ENCODE peak calls at places on chromosomes 1 and 21, in five cellular contexts. F, B, C, Q and D are unnamed samples.

GRCh38 chr1:240854367-240854766 is 242.4 kb upstream of the GREM2 start:
- DNase-seq in F (no peak), B (no peak), C (no peak), Q (no peak), D (no peak)

GRCh38 chr1:30196457-30196856 is 526.9 kb downstream of the MATN1 start:
- DNase-seq in F (no peak), B (no peak), C (no peak), Q (no peak), D (no peak)

GRCh38 chr1:200028586-200029034 is 1.1 kb downstream of the NR5A2 start:
- DNase-seq in F (no peak), B (peak), C (no peak), Q (no peak), D (peak)

GRCh38 chr21:46100426-46100825 is 2.5 kb downstream of the COL6A2 start:
- DNase-seq in F (no peak), B (peak), C (no peak), Q (no peak), D (peak)

GRCh38 chr21:45584786-45585185 is 42.5 kb upstream of the SLC19A1 start:
- DNase-seq in F (no peak), B (no peak), C (no peak), Q (no peak), D (no peak)

GRCh38 chr21:33780631-33781030 is 135.0 kb downstream of the ATP5PO start:
- DNase-seq in F (no peak), B (no peak), C (no peak), Q (no peak), D (no peak)

GRCh38 chr1:181397841-181398240 is 85.5 kb upstream of the CACNA1E start:
- DNase-seq in F (no peak), B (no peak), C (no peak), Q (peak), D (no peak)

GRCh38 chr1:150564051-150564991 is 15.1 kb downstream of the MCL1 start:
- DNase-seq in F (no peak), B (peak), C (peak), Q (peak), D (no peak)

GRCh38 chr1:53959664-53960250 is 13.6 kb downstream of the LRRC42 start:
- DNase-seq in F (no peak), B (no peak), C (no peak), Q (peak), D (no peak)

GRCh38 chr1:112904071-112904830 is 51.7 kb downstream of the SLC16A1 start:
- DNase-seq in F (no peak), B (peak), C (no peak), Q (no peak), D (no peak)

GRCh38 chr1:201530741-201531521 is 8.0 kb upstream of the NAV1 start:
- DNase-seq in F (peak), B (peak), C (peak), Q (peak), D (peak)

GRCh38 chr1:226637147-226637935 is 88.8 kb downstream of the STUM start:
- DNase-seq in F (peak), B (no peak), C (peak), Q (no peak), D (no peak)

GRCh38 chr1:71861022-71861421 is 421.3 kb downstream of the NEGR1 start:
- DNase-seq in F (no peak), B (no peak), C (no peak), Q (no peak), D (no peak)

GRCh38 chr1:245301162-245301580 is 146.4 kb downstream of the KIF26B start:
- DNase-seq in F (peak), B (no peak), C (no peak), Q (no peak), D (no peak)

GRCh38 chr1:23673086-23673813 is 18.4 kb upstream of the RPL11 start:
- DNase-seq in F (no peak), B (peak), C (no peak), Q (peak), D (peak)

GRCh38 chr1:36093919-36094318 is 5.2 kb downstream of the ADPRS start:
- DNase-seq in F (no peak), B (no peak), C (no peak), Q (no peak), D (no peak)

GRCh38 chr1:213690341-213690917 is 297.3 kb upstream of the PROX1 start:
- DNase-seq in F (no peak), B (no peak), C (no peak), Q (no peak), D (no peak)

GRCh38 chr1:227885648-227886502 is 61.9 kb downstream of the WNT9A start:
- DNase-seq in F (peak), B (peak), C (peak), Q (no peak), D (peak)

DNA sequence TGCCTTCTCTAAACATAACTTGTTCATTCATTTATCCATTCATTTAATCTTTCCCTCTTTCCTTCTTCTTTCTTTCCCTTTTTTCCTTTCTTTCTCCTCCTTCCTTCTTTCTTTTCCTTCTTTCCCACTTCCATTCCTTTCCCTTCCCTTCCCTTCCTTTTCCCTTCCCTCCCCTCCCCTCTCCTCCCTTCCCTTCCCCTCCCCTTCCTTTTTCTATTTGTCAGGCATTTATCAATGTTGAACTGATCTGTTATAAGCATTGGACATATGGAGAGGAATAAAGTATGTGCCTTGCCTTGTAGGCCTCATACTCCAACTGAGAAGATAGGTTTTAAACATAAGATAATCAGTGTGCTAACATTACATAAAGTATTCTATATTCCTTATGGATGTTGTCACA is 23.7 kb upstream of the ATP6V1G3 start:
- DNase-seq in F (no peak), B (no peak), C (no peak), Q (no peak), D (no peak)
- H3K27ac ChIP-seq in F (no peak), B (no peak), C (no peak), Q (no peak), D (no peak)

GRCh38 chr1:91503975-91504530 is 3.4 kb downstream of the CDC7 start:
- DNase-seq in F (no peak), B (no peak), C (no peak), Q (no peak), D (no peak)

GRCh38 chr1:91503332-91503900 is 2.8 kb downstream of the CDC7 start:
- DNase-seq in F (no peak), B (no peak), C (no peak), Q (no peak), D (no peak)

GRCh38 chr1:91502138-91502881 is 1.7 kb downstream of the CDC7 start:
- DNase-seq in F (no peak), B (no peak), C (no peak), Q (no peak), D (no peak)

GRCh38 chr1:91501527-91501859 is 842 bp downstream of the CDC7 start:
- DNase-seq in F (no peak), B (no peak), C (no peak), Q (peak), D (no peak)

GRCh38 chr1:91502882-91503184 is 2.2 kb downstream of the CDC7 start:
- DNase-seq in F (no peak), B (peak), C (no peak), Q (no peak), D (no peak)
- H3K4me3 ChIP-seq in F (no peak), B (no peak), C (no peak), Q (no peak), D (no peak)

DNA sequence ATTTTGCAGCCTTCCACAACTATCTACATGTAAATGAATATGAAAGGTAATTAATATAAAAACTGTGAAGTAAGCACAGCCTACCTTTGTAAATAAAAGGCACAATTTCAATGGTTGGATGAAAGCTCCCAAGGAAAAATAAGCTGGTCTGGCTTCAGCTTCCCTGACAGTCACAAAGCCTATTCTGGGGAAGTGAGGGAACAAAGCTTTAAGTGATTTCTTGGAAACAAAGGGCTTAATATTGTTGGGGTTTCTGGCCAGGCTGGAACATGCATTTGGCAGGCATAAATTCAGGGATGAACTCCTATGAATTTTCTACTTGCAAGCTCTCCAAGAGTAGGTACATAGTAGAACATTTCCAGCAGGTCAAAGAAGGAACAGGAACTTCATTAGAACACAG is 17.3 kb downstream of the BCAS2 start:
- DNase-seq in F (no peak), B (no peak), C (no peak), Q (no peak), D (no peak)
- H3K27ac ChIP-seq in F (no peak), B (no peak), C (no peak), Q (no peak), D (no peak)

DNA sequence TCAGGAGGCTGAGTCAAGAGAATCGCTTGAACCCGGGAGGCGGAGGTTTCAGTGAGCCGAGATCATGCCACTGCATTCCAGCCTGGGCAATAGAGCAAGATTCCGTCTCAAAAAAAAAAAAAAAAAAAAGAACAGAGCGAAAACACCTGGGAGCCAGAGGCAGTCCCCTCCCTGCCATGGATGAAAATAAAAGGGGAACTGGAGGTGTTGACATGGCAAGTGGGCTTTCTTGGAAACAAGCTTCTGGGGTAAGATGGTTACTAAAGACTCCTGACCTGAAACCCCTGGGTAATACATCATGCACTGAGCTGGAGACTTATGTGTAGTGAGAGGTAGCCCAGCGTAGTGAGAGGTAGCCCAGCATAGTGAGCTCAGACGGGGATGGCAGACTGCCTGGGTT is 31.6 kb downstream of the ADCY10 start:
- DNase-seq in F (no peak), B (no peak), C (no peak), Q (no peak), D (no peak)
- H3K4me3 ChIP-seq in F (no peak), B (no peak), C (no peak), Q (no peak), D (no peak)

GRCh38 chr1:229341811-229342304 is 989 bp downstream of the CCSAP start:
- DNase-seq in F (no peak), B (no peak), C (no peak), Q (no peak), D (no peak)
- H3K27ac ChIP-seq in F (peak), B (peak), C (peak), Q (no peak), D (peak)